ENCODE peak calls at places on chromosomes 6 and 20, in eight cellular contexts. R, N, J, A, C, W, U and T are unnamed samples.

GRCh38 chr20:17960927-17961599 is 7.5 kb downstream of the SNX5 start:
- DNase-seq in J (no peak), R (peak; percentile 44), A (no peak), C (no peak), N (no peak), W (peak; percentile 82), U (no peak), T (no peak)

GRCh38 chr6:29631860-29632731 is 887 bp downstream of the GABBR1 start:
- DNase-seq in C (peak; percentile 51), W (peak; percentile 51), J (peak; percentile 70), A (peak; percentile 53), R (no peak), N (peak; percentile 51), U (peak; percentile 88), T (no peak)

GRCh38 chr6:6741264-6741663 is 152.7 kb downstream of the LY86 start:
- DNase-seq in U (no peak), A (no peak), W (no peak), N (no peak), R (no peak), J (no peak), C (no peak), T (no peak)

GRCh38 chr6:15088904-15089568 is 156.8 kb upstream of the JARID2 start:
- DNase-seq in J (no peak), R (no peak), W (no peak), C (no peak), A (no peak), N (no peak), U (peak; percentile 16), T (no peak)

GRCh38 chr6:100267002-100267401 is 197.7 kb downstream of the SIM1 start:
- DNase-seq in U (no peak), N (no peak), R (no peak), W (no peak), J (no peak), A (no peak), C (no peak), T (no peak)

GRCh38 chr20:43893930-43894329 is 20.7 kb upstream of the TOX2 start:
- DNase-seq in C (no peak), N (no peak), A (no peak), J (no peak), R (no peak), U (no peak), W (no peak), T (no peak)

GRCh38 chr20:63234693-63235398 is 859 bp upstream of the BIRC7 start:
- DNase-seq in C (peak; percentile 78), R (peak; percentile 30), A (no peak), N (no peak), J (peak; percentile 64), W (no peak), U (no peak), T (no peak)

GRCh38 chr6:39924283-39924682 is 10.0 kb downstream of the MOCS1 start:
- DNase-seq in U (no peak), N (no peak), W (no peak), R (no peak), J (no peak), C (no peak), A (no peak), T (no peak)

GRCh38 chr6:44154067-44154466 is 4.6 kb upstream of the CAPN11 start:
- DNase-seq in N (no peak), J (no peak), R (no peak), U (no peak), A (no peak), C (no peak), W (no peak), T (no peak)

GRCh38 chr6:46927066-46927465 is 5.3 kb upstream of the ADGRF5 start:
- DNase-seq in W (no peak), J (no peak), U (no peak), N (no peak), C (peak; percentile 0), R (no peak), A (no peak), T (no peak)

GRCh38 chr6:155880905-155881304 is 425.3 kb upstream of the NOX3 start:
- DNase-seq in N (no peak), W (peak; percentile 5), R (no peak), A (no peak), C (no peak), J (no peak), U (no peak), T (no peak)

GRCh38 chr20:53162251-53162835 is 190.2 kb downstream of the TSHZ2 start:
- DNase-seq in J (no peak), C (peak; percentile 36), A (no peak), R (peak; percentile 37), U (no peak), W (peak; percentile 64), N (no peak), T (no peak)

GRCh38 chr20:30484749-30485070 is 772.8 kb upstream of the DEFB115 start:
- DNase-seq in A (no peak), R (no peak), J (peak; percentile 5), W (no peak), U (peak; percentile 5), N (no peak), C (no peak), T (no peak)

GRCh38 chr6:159723259-159723658 is 4.0 kb upstream of the WTAP start:
- DNase-seq in N (no peak), R (no peak), C (no peak), U (no peak), A (no peak), W (no peak), J (no peak), T (no peak)

GRCh38 chr6:6586671-6587526 is 1.6 kb upstream of the LY86 start:
- DNase-seq in A (no peak), U (no peak), N (no peak), J (peak; percentile 48), C (no peak), W (no peak), R (peak; percentile 97), T (no peak)

GRCh38 chr6:26270903-26271639 is 93.9 kb upstream of the BTN3A2 start:
- DNase-seq in J (peak; percentile 91), N (peak; percentile 73), A (peak; percentile 39), U (peak; percentile 87), C (no peak), W (peak; percentile 93), R (peak; percentile 96), T (peak; percentile 59)

GRCh38 chr6:151403919-151404308 is 12.6 kb upstream of the ZBTB2 start:
- DNase-seq in N (no peak), A (no peak), J (no peak), R (no peak), C (no peak), W (no peak), U (no peak), T (no peak)

GRCh38 chr6:33675968-33676367 is 35.5 kb downstream of the UQCC2 start:
- DNase-seq in A (no peak), W (no peak), N (no peak), R (no peak), C (no peak), U (no peak), J (no peak), T (no peak)

GRCh38 chr6:125789576-125790402 is 971 bp upstream of the NCOA7 start:
- DNase-seq in J (peak; percentile 43), N (peak; percentile 10), W (peak; percentile 74), C (peak; percentile 62), R (peak; percentile 63), U (peak; percentile 63), A (no peak), T (peak; percentile 47)

GRCh38 chr6:125791820-125792165 is 1.0 kb downstream of the NCOA7 start:
- DNase-seq in W (no peak), A (no peak), J (no peak), U (no peak), R (no peak), N (no peak), C (no peak), T (no peak)

GRCh38 chr6:125789167-125789566 is 1.6 kb upstream of the NCOA7 start:
- DNase-seq in R (no peak), J (no peak), C (no peak), U (no peak), N (no peak), A (no peak), W (peak; percentile 53), T (no peak)

GRCh38 chr6:125791151-125791819 is 525 bp downstream of the NCOA7 start:
- DNase-seq in J (peak; percentile 49), R (peak; percentile 71), U (peak; percentile 64), W (peak; percentile 76), A (no peak), C (peak; percentile 71), N (peak; percentile 13), T (no peak)

DNA sequence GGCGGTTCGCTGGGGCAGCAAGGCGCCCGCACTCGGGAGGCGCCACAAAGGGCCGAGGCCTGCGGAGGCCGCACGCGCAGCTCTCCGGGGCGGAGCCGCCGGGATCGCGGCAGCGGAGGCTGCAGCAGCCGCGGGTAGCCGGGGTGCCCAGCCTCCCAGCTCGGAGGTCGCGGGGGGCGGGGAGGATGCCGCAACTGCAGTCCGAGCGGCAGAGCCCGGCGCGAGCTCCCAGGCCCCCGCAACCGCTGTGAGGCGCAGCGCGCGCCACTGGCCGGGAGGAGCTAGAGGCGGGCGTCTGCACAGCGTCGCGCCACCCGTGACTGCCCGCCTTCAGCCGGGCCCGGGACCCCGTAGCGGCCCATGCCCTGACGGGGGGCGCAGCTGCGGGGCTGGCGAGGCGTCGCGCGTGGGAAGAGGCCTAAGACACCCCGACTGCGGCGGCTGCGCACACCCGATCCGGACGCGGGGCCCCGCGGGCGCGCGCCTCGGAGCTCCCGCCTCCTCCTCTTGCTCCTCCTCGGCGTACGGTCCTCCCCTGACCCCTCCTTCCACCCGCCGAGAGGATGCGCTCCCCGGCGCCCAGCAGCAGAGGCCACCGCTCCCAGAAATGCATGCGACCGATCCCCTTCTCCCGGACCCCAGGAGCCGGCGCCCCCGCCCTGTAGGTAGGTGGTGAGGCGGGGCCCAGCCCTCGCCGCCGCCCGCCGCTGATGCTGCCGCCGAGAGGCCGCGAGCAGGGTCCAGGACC is at the start of gene NCOA7:
- DNase-seq in U (peak; percentile 93), W (peak; percentile 79), R (peak; percentile 86), A (peak; percentile 45), C (peak; percentile 72), J (peak; percentile 86), N (peak; percentile 72), T (peak; percentile 53)
- TF ChIP-seq CTCF in U (peak; percentile 10), W (no peak), R (no peak), A (no peak), C (no peak), J (no peak), N (no peak), T (no peak)

DNA sequence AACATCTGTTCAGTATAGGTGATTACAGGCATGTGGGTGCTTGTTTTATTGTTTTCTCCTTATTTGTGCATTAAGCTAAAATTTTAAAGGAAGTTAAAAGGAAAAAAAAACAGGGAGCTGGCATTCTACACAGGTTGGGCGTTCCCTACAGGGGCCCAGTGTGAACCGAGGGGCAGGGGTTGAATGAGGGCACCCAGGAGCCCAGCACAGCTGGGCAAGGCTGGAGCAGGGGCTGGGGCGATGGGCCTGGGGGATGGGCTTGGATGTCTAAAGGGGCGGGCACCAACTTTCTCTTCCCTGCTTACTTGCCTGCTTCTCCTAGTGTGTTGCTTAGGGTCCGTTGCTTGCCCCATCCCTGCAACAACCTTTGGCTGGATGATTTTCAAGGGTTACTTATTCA is 230.2 kb upstream of the RNF24 start:
- DNase-seq in C (no peak), J (no peak), A (no peak), U (no peak), R (no peak), W (no peak), N (no peak), T (no peak)
- TF ChIP-seq CTCF in C (no peak), J (no peak), A (no peak), U (no peak), R (no peak), W (no peak), N (no peak), T (no peak)

GRCh38 chr20:23607497-23608245 is 2.0 kb upstream of the CST9 start:
- DNase-seq in J (no peak), N (no peak), W (no peak), C (no peak), U (no peak), A (no peak), R (no peak), T (no peak)
- TF ChIP-seq CTCF in J (no peak), N (no peak), W (no peak), C (no peak), U (no peak), A (no peak), R (no peak), T (no peak)

GRCh38 chr6:133408543-133408942 is 167.4 kb downstream of the EYA4 start:
- DNase-seq in R (no peak), C (no peak), J (no peak), W (no peak), U (no peak), A (no peak), N (no peak), T (no peak)
- TF ChIP-seq CTCF in R (no peak), C (no peak), J (no peak), W (no peak), U (no peak), A (no peak), N (no peak), T (no peak)